ENCODE peak calls at places on chromosomes 12 and 14, in six cellular contexts. One of them, this sample, is unnamed.

GRCh38 chr12:119444462-119445044 is 110.0 kb downstream of the CCDC60 start:
- DNase-seq in adrenal gland: peak
- DNase-seq in lower leg skin: no peak
- DNase-seq in tibial nerve: no peak
- DNase-seq in transverse colon: peak
- DNase-seq in esophagus muscularis mucosa: no peak
- DNase-seq in this sample: peak

GRCh38 chr12:4563336-4563735 is 1.3 kb downstream of the DYRK4 start:
- DNase-seq in adrenal gland: no peak
- DNase-seq in lower leg skin: no peak
- DNase-seq in tibial nerve: no peak
- DNase-seq in transverse colon: no peak
- DNase-seq in esophagus muscularis mucosa: no peak
- DNase-seq in this sample: no peak

GRCh38 chr12:123576611-123577010 is 7.7 kb upstream of the TMED2 start:
- DNase-seq in adrenal gland: no peak
- DNase-seq in lower leg skin: no peak
- DNase-seq in tibial nerve: no peak
- DNase-seq in transverse colon: no peak
- DNase-seq in esophagus muscularis mucosa: no peak
- DNase-seq in this sample: no peak

GRCh38 chr12:54141534-54142475 is 47.0 kb downstream of the SMUG1 start:
- DNase-seq in adrenal gland: no peak
- DNase-seq in lower leg skin: no peak
- DNase-seq in tibial nerve: peak
- DNase-seq in transverse colon: no peak
- DNase-seq in esophagus muscularis mucosa: no peak
- DNase-seq in this sample: no peak

GRCh38 chr14:34302654-34303053 is 159.4 kb downstream of the SPTSSA start:
- DNase-seq in adrenal gland: no peak
- DNase-seq in lower leg skin: no peak
- DNase-seq in tibial nerve: no peak
- DNase-seq in transverse colon: peak
- DNase-seq in esophagus muscularis mucosa: no peak
- DNase-seq in this sample: no peak

GRCh38 chr14:90453401-90453951 is 56.6 kb downstream of the CALM1 start:
- DNase-seq in adrenal gland: peak
- DNase-seq in lower leg skin: peak
- DNase-seq in tibial nerve: no peak
- DNase-seq in transverse colon: no peak
- DNase-seq in esophagus muscularis mucosa: no peak
- DNase-seq in this sample: no peak

GRCh38 chr14:34347683-34348082 is 114.4 kb downstream of the SPTSSA start:
- DNase-seq in adrenal gland: no peak
- DNase-seq in lower leg skin: no peak
- DNase-seq in tibial nerve: no peak
- DNase-seq in transverse colon: no peak
- DNase-seq in esophagus muscularis mucosa: no peak
- DNase-seq in this sample: no peak

GRCh38 chr12:86948851-86949250 is 692.7 kb upstream of the MGAT4C start:
- DNase-seq in adrenal gland: no peak
- DNase-seq in lower leg skin: no peak
- DNase-seq in tibial nerve: no peak
- DNase-seq in transverse colon: no peak
- DNase-seq in esophagus muscularis mucosa: no peak
- DNase-seq in this sample: no peak

GRCh38 chr12:7075931-7076330 is 15.4 kb downstream of the C1S start:
- DNase-seq in adrenal gland: no peak
- DNase-seq in lower leg skin: peak
- DNase-seq in tibial nerve: no peak
- DNase-seq in transverse colon: no peak
- DNase-seq in esophagus muscularis mucosa: no peak
- DNase-seq in this sample: no peak

GRCh38 chr12:80186727-80187217 is 87.4 kb downstream of the OTOGL start:
- DNase-seq in adrenal gland: peak
- DNase-seq in lower leg skin: no peak
- DNase-seq in tibial nerve: peak
- DNase-seq in transverse colon: peak
- DNase-seq in esophagus muscularis mucosa: no peak
- DNase-seq in this sample: peak

GRCh38 chr12:119683816-119684215 is 15.9 kb downstream of the PRKAB1 start:
- DNase-seq in adrenal gland: no peak
- DNase-seq in lower leg skin: no peak
- DNase-seq in tibial nerve: no peak
- DNase-seq in transverse colon: no peak
- DNase-seq in esophagus muscularis mucosa: no peak
- DNase-seq in this sample: no peak

GRCh38 chr14:29821665-29822429 is 105.8 kb downstream of the PRKD1 start:
- DNase-seq in adrenal gland: no peak
- DNase-seq in lower leg skin: no peak
- DNase-seq in tibial nerve: no peak
- DNase-seq in transverse colon: no peak
- DNase-seq in esophagus muscularis mucosa: no peak
- DNase-seq in this sample: no peak

GRCh38 chr14:32897724-32898064 is 41.0 kb upstream of the NPAS3 start:
- DNase-seq in adrenal gland: peak
- DNase-seq in lower leg skin: no peak
- DNase-seq in tibial nerve: no peak
- DNase-seq in transverse colon: no peak
- DNase-seq in esophagus muscularis mucosa: no peak
- DNase-seq in this sample: no peak

GRCh38 chr12:12513416-12514006 is 49.2 kb downstream of the DUSP16 start:
- DNase-seq in adrenal gland: no peak
- DNase-seq in lower leg skin: no peak
- DNase-seq in tibial nerve: no peak
- DNase-seq in transverse colon: no peak
- DNase-seq in esophagus muscularis mucosa: no peak
- DNase-seq in this sample: no peak

GRCh38 chr14:102770147-102770909 is 6.9 kb upstream of the TRAF3 start:
- DNase-seq in adrenal gland: no peak
- DNase-seq in lower leg skin: no peak
- DNase-seq in tibial nerve: no peak
- DNase-seq in transverse colon: no peak
- DNase-seq in esophagus muscularis mucosa: no peak
- DNase-seq in this sample: no peak

GRCh38 chr12:6392499-6392898 is 8.5 kb downstream of the LTBR start:
- DNase-seq in adrenal gland: no peak
- DNase-seq in lower leg skin: no peak
- DNase-seq in tibial nerve: no peak
- DNase-seq in transverse colon: peak
- DNase-seq in esophagus muscularis mucosa: peak
- DNase-seq in this sample: no peak

GRCh38 chr12:96132819-96133218 is 61.4 kb upstream of the ELK3 start:
- DNase-seq in adrenal gland: no peak
- DNase-seq in lower leg skin: no peak
- DNase-seq in tibial nerve: no peak
- DNase-seq in transverse colon: peak
- DNase-seq in esophagus muscularis mucosa: no peak
- DNase-seq in this sample: no peak

GRCh38 chr14:59254911-59255545 is 66.6 kb downstream of the DAAM1 start:
- DNase-seq in adrenal gland: no peak
- DNase-seq in lower leg skin: peak
- DNase-seq in tibial nerve: no peak
- DNase-seq in transverse colon: no peak
- DNase-seq in esophagus muscularis mucosa: no peak
- DNase-seq in this sample: no peak

GRCh38 chr14:94180655-94181271 is 6.6 kb downstream of the PPP4R4 start:
- DNase-seq in adrenal gland: no peak
- DNase-seq in lower leg skin: no peak
- DNase-seq in tibial nerve: no peak
- DNase-seq in transverse colon: no peak
- DNase-seq in esophagus muscularis mucosa: no peak
- DNase-seq in this sample: peak

GRCh38 chr12:6996040-6996441 is 22.2 kb downstream of the LPCAT3 start:
- DNase-seq in adrenal gland: peak
- DNase-seq in lower leg skin: no peak
- DNase-seq in tibial nerve: no peak
- DNase-seq in transverse colon: no peak
- DNase-seq in esophagus muscularis mucosa: no peak
- DNase-seq in this sample: peak

GRCh38 chr14:51458563-51458955 is 193.2 kb upstream of the FRMD6 start:
- DNase-seq in adrenal gland: no peak
- DNase-seq in lower leg skin: no peak
- DNase-seq in tibial nerve: no peak
- DNase-seq in transverse colon: no peak
- DNase-seq in esophagus muscularis mucosa: peak
- DNase-seq in this sample: peak

GRCh38 chr12:102917026-102917787 is at the start of gene PAH:
- DNase-seq in adrenal gland: no peak
- DNase-seq in lower leg skin: peak
- DNase-seq in tibial nerve: no peak
- DNase-seq in transverse colon: peak
- DNase-seq in esophagus muscularis mucosa: no peak
- DNase-seq in this sample: no peak

GRCh38 chr14:95361373-95362179 is 41.9 kb upstream of the CLMN start:
- DNase-seq in adrenal gland: peak
- DNase-seq in lower leg skin: peak
- DNase-seq in tibial nerve: no peak
- DNase-seq in transverse colon: peak
- DNase-seq in esophagus muscularis mucosa: peak
- DNase-seq in this sample: peak

GRCh38 chr14:64656986-64657385 is 47.2 kb upstream of the PLEKHG3 start:
- DNase-seq in adrenal gland: peak
- DNase-seq in lower leg skin: no peak
- DNase-seq in tibial nerve: peak
- DNase-seq in transverse colon: peak
- DNase-seq in esophagus muscularis mucosa: no peak
- DNase-seq in this sample: no peak

GRCh38 chr12:3295648-3296408 is 195.2 kb upstream of the PRMT8 start:
- DNase-seq in adrenal gland: peak
- DNase-seq in lower leg skin: no peak
- DNase-seq in tibial nerve: no peak
- DNase-seq in transverse colon: no peak
- DNase-seq in esophagus muscularis mucosa: no peak
- DNase-seq in this sample: no peak

GRCh38 chr12:95989504-95990123 is 6.5 kb downstream of the HAL start:
- DNase-seq in adrenal gland: no peak
- DNase-seq in lower leg skin: no peak
- DNase-seq in tibial nerve: no peak
- DNase-seq in transverse colon: no peak
- DNase-seq in esophagus muscularis mucosa: peak
- DNase-seq in this sample: no peak

GRCh38 chr12:47082963-47083621 is 3.3 kb upstream of the AMIGO2 start:
- DNase-seq in adrenal gland: no peak
- DNase-seq in lower leg skin: no peak
- DNase-seq in tibial nerve: no peak
- DNase-seq in transverse colon: no peak
- DNase-seq in esophagus muscularis mucosa: no peak
- DNase-seq in this sample: no peak

GRCh38 chr14:21917699-21918436 is 244.2 kb upstream of the OR4E1 start:
- DNase-seq in adrenal gland: peak
- DNase-seq in lower leg skin: no peak
- DNase-seq in tibial nerve: no peak
- DNase-seq in transverse colon: peak
- DNase-seq in esophagus muscularis mucosa: no peak
- DNase-seq in this sample: no peak
- TF ChIP-seq POLR2A in adrenal gland: no peak
- TF ChIP-seq POLR2A in lower leg skin: no peak
- TF ChIP-seq POLR2A in tibial nerve: no peak
- TF ChIP-seq POLR2A in transverse colon: no peak
- TF ChIP-seq POLR2A in esophagus muscularis mucosa: no peak
- TF ChIP-seq POLR2A in this sample: no peak

GRCh38 chr12:19021646-19022045 is 107.9 kb upstream of the PLEKHA5 start:
- DNase-seq in adrenal gland: no peak
- DNase-seq in lower leg skin: no peak
- DNase-seq in tibial nerve: no peak
- DNase-seq in transverse colon: no peak
- DNase-seq in esophagus muscularis mucosa: no peak
- DNase-seq in this sample: no peak
- TF ChIP-seq POLR2A in adrenal gland: no peak
- TF ChIP-seq POLR2A in lower leg skin: no peak
- TF ChIP-seq POLR2A in tibial nerve: no peak
- TF ChIP-seq POLR2A in transverse colon: no peak
- TF ChIP-seq POLR2A in esophagus muscularis mucosa: no peak
- TF ChIP-seq POLR2A in this sample: no peak

GRCh38 chr12:124914392-124915248 is at the start of gene UBC:
- DNase-seq in adrenal gland: peak
- DNase-seq in lower leg skin: peak
- DNase-seq in tibial nerve: peak
- DNase-seq in transverse colon: peak
- DNase-seq in esophagus muscularis mucosa: peak
- DNase-seq in this sample: no peak

GRCh38 chr12:124917841-124918621 is 3.6 kb upstream of the UBC start:
- DNase-seq in adrenal gland: peak
- DNase-seq in lower leg skin: no peak
- DNase-seq in tibial nerve: no peak
- DNase-seq in transverse colon: no peak
- DNase-seq in esophagus muscularis mucosa: no peak
- DNase-seq in this sample: no peak

GRCh38 chr12:124917135-124917840 is 2.8 kb upstream of the UBC start:
- DNase-seq in adrenal gland: peak
- DNase-seq in lower leg skin: peak
- DNase-seq in tibial nerve: peak
- DNase-seq in transverse colon: peak
- DNase-seq in esophagus muscularis mucosa: peak
- DNase-seq in this sample: no peak

GRCh38 chr12:124915249-124916236 is 1.1 kb upstream of the UBC start:
- DNase-seq in adrenal gland: no peak
- DNase-seq in lower leg skin: no peak
- DNase-seq in tibial nerve: peak
- DNase-seq in transverse colon: peak
- DNase-seq in esophagus muscularis mucosa: no peak
- DNase-seq in this sample: no peak

GRCh38 chr12:124916370-124917134 is 2.1 kb upstream of the UBC start:
- DNase-seq in adrenal gland: peak
- DNase-seq in lower leg skin: peak
- DNase-seq in tibial nerve: peak
- DNase-seq in transverse colon: peak
- DNase-seq in esophagus muscularis mucosa: no peak
- DNase-seq in this sample: no peak
- TF ChIP-seq POLR2A in adrenal gland: no peak
- TF ChIP-seq POLR2A in lower leg skin: peak
- TF ChIP-seq POLR2A in tibial nerve: peak
- TF ChIP-seq POLR2A in transverse colon: peak
- TF ChIP-seq POLR2A in esophagus muscularis mucosa: no peak
- TF ChIP-seq POLR2A in this sample: peak

GRCh38 chr12:40039598-40039997 is 66.3 kb downstream of the SLC2A13 start:
- DNase-seq in adrenal gland: no peak
- DNase-seq in lower leg skin: no peak
- DNase-seq in tibial nerve: no peak
- DNase-seq in transverse colon: no peak
- DNase-seq in esophagus muscularis mucosa: no peak
- DNase-seq in this sample: no peak

GRCh38 chr12:40033260-40033649 is 72.6 kb downstream of the SLC2A13 start:
- DNase-seq in adrenal gland: no peak
- DNase-seq in lower leg skin: no peak
- DNase-seq in tibial nerve: no peak
- DNase-seq in transverse colon: peak
- DNase-seq in esophagus muscularis mucosa: no peak
- DNase-seq in this sample: no peak

GRCh38 chr12:40034712-40035111 is 71.2 kb downstream of the SLC2A13 start:
- DNase-seq in adrenal gland: no peak
- DNase-seq in lower leg skin: no peak
- DNase-seq in tibial nerve: no peak
- DNase-seq in transverse colon: no peak
- DNase-seq in esophagus muscularis mucosa: no peak
- DNase-seq in this sample: no peak

GRCh38 chr12:40034156-40034555 is 71.7 kb downstream of the SLC2A13 start:
- DNase-seq in adrenal gland: no peak
- DNase-seq in lower leg skin: no peak
- DNase-seq in tibial nerve: no peak
- DNase-seq in transverse colon: no peak
- DNase-seq in esophagus muscularis mucosa: no peak
- DNase-seq in this sample: no peak

GRCh38 chr12:40038619-40039018 is 67.3 kb downstream of the SLC2A13 start:
- DNase-seq in adrenal gland: no peak
- DNase-seq in lower leg skin: no peak
- DNase-seq in tibial nerve: no peak
- DNase-seq in transverse colon: no peak
- DNase-seq in esophagus muscularis mucosa: no peak
- DNase-seq in this sample: no peak
- TF ChIP-seq POLR2A in adrenal gland: no peak
- TF ChIP-seq POLR2A in lower leg skin: no peak
- TF ChIP-seq POLR2A in tibial nerve: no peak
- TF ChIP-seq POLR2A in transverse colon: no peak
- TF ChIP-seq POLR2A in esophagus muscularis mucosa: no peak
- TF ChIP-seq POLR2A in this sample: no peak